ENCODE peak calls at places on chromosomes 1 and 21, in five cellular contexts. D is fibroblast of mammary gland, P is activated B cell treated with CpG ODN at 0.5 μM for 24 hours, W is nephron progenitor cell, Y is colonic mucosa. G is an unnamed sample.

GRCh38 chr1:40256401-40257084 is 1.5 kb upstream of the ZMPSTE24 start:
- DNase-seq in D (no peak), P (no peak), W (no peak), Y (no peak), G (no peak)

GRCh38 chr1:59730302-59730701 is 84.4 kb upstream of the HOOK1 start:
- DNase-seq in D (peak; percentile 91), P (no peak), W (no peak), Y (no peak), G (no peak)

GRCh38 chr1:218273757-218274505 is 11.2 kb upstream of the RRP15 start:
- DNase-seq in D (no peak), P (no peak), W (no peak), Y (no peak), G (no peak)

GRCh38 chr21:45413922-45414321 is 9.0 kb downstream of the COL18A1 start:
- DNase-seq in D (no peak), P (no peak), W (no peak), Y (no peak), G (no peak)

GRCh38 chr1:31790140-31790539 is 25.7 kb downstream of the SPOCD1 start:
- DNase-seq in D (no peak), P (no peak), W (no peak), Y (no peak), G (no peak)

GRCh38 chr1:1085171-1085841 is 11.2 kb upstream of the RNF223 start:
- DNase-seq in D (no peak), P (peak; percentile 14), W (no peak), Y (no peak), G (no peak)

GRCh38 chr21:40466893-40467483 is 380.0 kb downstream of the DSCAM start:
- DNase-seq in D (peak; percentile 0), P (no peak), W (no peak), Y (no peak), G (no peak)

GRCh38 chr1:187121661-187122060 is 292.9 kb downstream of the PLA2G4A start:
- DNase-seq in D (no peak), P (no peak), W (no peak), Y (no peak), G (no peak)

GRCh38 chr1:180981596-180982387 is 40.9 kb downstream of the STX6 start:
- DNase-seq in D (no peak), P (no peak), W (no peak), Y (no peak), G (no peak)

GRCh38 chr1:114152211-114153050 is 1.2 kb downstream of the SYT6 start:
- DNase-seq in D (peak; percentile 25), P (no peak), W (peak; percentile 73), Y (no peak), G (peak; percentile 23)

GRCh38 chr1:198776602-198777029 is 137.8 kb downstream of the PTPRC start:
- DNase-seq in D (peak; percentile 99), P (no peak), W (no peak), Y (no peak), G (no peak)

GRCh38 chr1:156262461-156263287 is 14.8 kb upstream of the PAQR6 start:
- DNase-seq in D (peak; percentile 96), P (no peak), W (no peak), Y (no peak), G (no peak)

GRCh38 chr1:109649380-109649987 is 6.4 kb upstream of the GSTM4 start:
- DNase-seq in D (peak; percentile 75), P (no peak), W (no peak), Y (no peak), G (no peak)

GRCh38 chr1:179709841-179710329 is 33.2 kb upstream of the FAM163A start:
- DNase-seq in D (peak; percentile 77), P (no peak), W (no peak), Y (no peak), G (no peak)

GRCh38 chr21:17461014-17461413 is 51.8 kb upstream of the CXADR start:
- DNase-seq in D (peak; percentile 93), P (no peak), W (no peak), Y (peak; percentile 30), G (no peak)

GRCh38 chr1:70608815-70609214 is 197.7 kb downstream of the CTH start:
- DNase-seq in D (no peak), P (no peak), W (no peak), Y (no peak), G (no peak)

GRCh38 chr1:10803971-10804820 is 7.8 kb upstream of the CASZ1 start:
- DNase-seq in D (no peak), P (no peak), W (no peak), Y (peak; percentile 93), G (no peak)

GRCh38 chr1:163071381-163072255 is 2.5 kb downstream of the RGS4 start:
- DNase-seq in D (peak; percentile 91), P (no peak), W (peak; percentile 69), Y (peak; percentile 41), G (no peak)

GRCh38 chr1:233183226-233184020 is 112.1 kb downstream of the PCNX2 start:
- DNase-seq in D (peak; percentile 19), P (no peak), W (no peak), Y (no peak), G (no peak)

GRCh38 chr1:42964032-42964812 is 5.6 kb upstream of the SLC2A1 start:
- DNase-seq in D (no peak), P (no peak), W (no peak), Y (no peak), G (no peak)

GRCh38 chr1:61254629-61255323 is 172.4 kb downstream of the NFIA start:
- DNase-seq in D (peak; percentile 77), P (no peak), W (no peak), Y (peak; percentile 38), G (no peak)

GRCh38 chr1:209485167-209485566 is 98.3 kb upstream of the CAMK1G start:
- DNase-seq in D (peak; percentile 83), P (no peak), W (no peak), Y (no peak), G (no peak)

GRCh38 chr21:31766895-31767294 is 35.0 kb upstream of the SCAF4 start:
- DNase-seq in D (no peak), P (no peak), W (no peak), Y (no peak), G (no peak)

GRCh38 chr1:117313555-117313954 is 53.7 kb upstream of the MAN1A2 start:
- DNase-seq in D (no peak), P (no peak), W (no peak), Y (no peak), G (no peak)

GRCh38 chr1:5950994-5951749 is 41.1 kb downstream of the NPHP4 start:
- DNase-seq in D (no peak), P (no peak), W (no peak), Y (no peak), G (no peak)

GRCh38 chr1:95793893-95794292 is 559.9 kb downstream of the RWDD3 start:
- DNase-seq in D (peak; percentile 3), P (no peak), W (peak; percentile 2), Y (no peak), G (no peak)
- TF ChIP-seq CTCF in D (peak; percentile 10), P (no peak), W (no peak), Y (no peak), G (no peak)

DNA sequence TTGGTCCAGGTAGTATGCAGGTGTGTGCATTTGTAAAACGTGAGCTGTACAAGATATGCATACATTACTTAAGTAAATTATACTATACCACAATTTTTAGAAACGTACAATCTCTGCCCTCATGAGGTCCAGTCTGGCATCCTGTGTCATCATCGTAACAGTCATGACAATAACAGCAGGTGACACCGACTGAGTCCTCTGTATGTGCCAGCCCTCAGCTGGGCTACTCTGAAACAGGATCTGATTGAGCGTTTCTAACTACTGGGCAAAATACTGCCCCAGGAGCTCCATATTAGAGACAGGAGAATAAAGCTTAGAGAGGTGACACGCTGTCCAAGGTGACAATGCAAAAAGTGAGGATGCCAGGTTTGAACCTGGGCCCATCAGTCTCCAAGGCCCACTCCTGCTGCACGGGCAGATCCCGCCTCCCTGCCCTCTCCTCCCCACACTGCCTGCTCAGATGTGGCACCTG is 47.2 kb upstream of the ECE1 start:
- DNase-seq in D (no peak), P (no peak), W (no peak), Y (no peak), G (no peak)
- TF ChIP-seq CTCF in D (no peak), P (no peak), W (no peak), Y (no peak), G (no peak)

GRCh38 chr1:232047473-232047872 is 420.9 kb downstream of the DISC1 start:
- DNase-seq in D (no peak), P (no peak), W (no peak), Y (no peak), G (no peak)
- TF ChIP-seq CTCF in D (peak; percentile 3), P (no peak), W (no peak), Y (no peak), G (no peak)

GRCh38 chr1:29490204-29490934 is 254.0 kb downstream of the PTPRU start:
- DNase-seq in D (no peak), P (no peak), W (no peak), Y (no peak), G (no peak)
- TF ChIP-seq CTCF in D (no peak), P (no peak), W (no peak), Y (no peak), G (no peak)

GRCh38 chr1:96741335-96741734 is 19.8 kb downstream of the PTBP2 start:
- DNase-seq in D (no peak), P (no peak), W (no peak), Y (no peak), G (no peak)
- TF ChIP-seq CTCF in D (no peak), P (no peak), W (no peak), Y (no peak), G (no peak)

DNA sequence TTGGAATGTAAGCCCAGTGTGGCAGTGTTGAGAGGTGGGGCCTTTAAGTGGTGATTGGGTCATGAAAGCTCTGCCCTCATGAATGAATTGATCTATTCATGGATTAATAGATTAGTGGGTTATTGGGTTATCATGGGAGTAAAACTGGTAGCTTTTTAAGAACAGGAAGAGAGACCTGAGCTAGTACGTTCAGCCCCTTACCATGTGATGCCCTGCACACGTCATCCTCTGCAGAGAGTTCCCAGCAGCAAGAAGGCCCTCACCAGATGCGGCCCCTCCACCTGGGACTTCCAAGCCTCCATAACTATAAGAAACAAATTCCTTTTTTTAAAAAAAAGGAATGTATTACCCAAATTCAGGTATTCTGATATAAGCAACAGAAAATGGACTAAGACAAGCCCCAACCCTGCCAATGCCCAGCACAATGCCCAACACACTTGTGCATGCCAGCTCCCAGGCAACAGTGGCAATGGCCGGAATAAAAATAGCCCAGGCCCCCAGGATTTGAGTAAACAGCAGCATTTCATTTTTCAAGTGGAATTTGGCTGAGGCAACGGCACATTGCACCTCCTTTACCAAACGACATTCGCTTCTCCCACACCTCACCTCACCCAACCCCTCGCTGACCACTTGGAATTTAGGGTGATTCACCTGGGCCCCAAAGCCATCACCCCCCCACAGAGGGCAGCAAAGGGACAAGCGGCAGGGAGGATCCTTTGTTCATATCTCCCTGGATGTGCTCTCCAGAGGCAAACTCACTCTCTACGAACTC is 215.9 kb downstream of the TOMM20 start:
- DNase-seq in D (no peak), P (no peak), W (no peak), Y (no peak), G (no peak)
- TF ChIP-seq CTCF in D (no peak), P (no peak), W (no peak), Y (no peak), G (no peak)

GRCh38 chr1:53992085-53992874 is 25.7 kb downstream of the LDLRAD1 start:
- DNase-seq in D (peak; percentile 6), P (no peak), W (peak; percentile 29), Y (no peak), G (no peak)
- TF ChIP-seq CTCF in D (peak; percentile 25), P (no peak), W (peak; percentile 23), Y (no peak), G (no peak)

GRCh38 chr1:15110867-15111230 is 42.7 kb upstream of the TMEM51 start:
- DNase-seq in D (no peak), P (no peak), W (no peak), Y (no peak), G (no peak)
- TF ChIP-seq CTCF in D (no peak), P (no peak), W (no peak), Y (no peak), G (no peak)